ENCODE peak calls at places on chromosomes 5 and 9, in eight cellular contexts. E, I, U, Q, B, D, W and Z are unnamed samples.

GRCh38 chr9:95565982-95566381 is 49.2 kb upstream of the PTCH1 start:
- DNase-seq in E (no peak), I (no peak), U (no peak), Q (no peak), B (no peak), D (no peak), W (no peak), Z (peak)

GRCh38 chr9:121887553-121888437 is 205.3 kb downstream of the TTLL11 start:
- DNase-seq in E (peak), I (no peak), U (peak), Q (no peak), B (no peak), D (no peak), W (no peak), Z (no peak)

GRCh38 chr5:73120222-73121108 is at the start of gene TMEM171:
- DNase-seq in E (peak), I (peak), U (peak), Q (no peak), B (no peak), D (no peak), W (peak), Z (peak)

GRCh38 chr9:7147136-7148090 is 389.6 kb downstream of the KDM4C start:
- DNase-seq in E (no peak), I (peak), U (no peak), Q (no peak), B (no peak), D (no peak), W (no peak), Z (no peak)

GRCh38 chr5:90347462-90347861 is 62.1 kb downstream of the CETN3 start:
- DNase-seq in E (no peak), I (no peak), U (no peak), Q (no peak), B (no peak), D (no peak), W (no peak), Z (no peak)

GRCh38 chr9:130854086-130854485 is 19.0 kb downstream of the ABL1 start:
- DNase-seq in E (no peak), I (no peak), U (no peak), Q (no peak), B (no peak), D (no peak), W (no peak), Z (no peak)

GRCh38 chr5:116365006-116365496 is 209.6 kb downstream of the SEMA6A start:
- DNase-seq in E (no peak), I (no peak), U (no peak), Q (no peak), B (no peak), D (no peak), W (no peak), Z (no peak)

GRCh38 chr5:180197016-180197702 is 11.9 kb downstream of the RASGEF1C start:
- DNase-seq in E (no peak), I (no peak), U (no peak), Q (no peak), B (no peak), D (no peak), W (no peak), Z (no peak)

GRCh38 chr9:34343090-34343489 is 13.7 kb downstream of the NUDT2 start:
- DNase-seq in E (no peak), I (peak), U (no peak), Q (peak), B (no peak), D (no peak), W (no peak), Z (no peak)

GRCh38 chr5:66828551-66829421 is 232.6 kb downstream of the MAST4 start:
- DNase-seq in E (peak), I (peak), U (peak), Q (peak), B (peak), D (no peak), W (no peak), Z (no peak)

GRCh38 chr9:76415154-76415553 is 20.9 kb upstream of the RFK start:
- DNase-seq in E (peak), I (no peak), U (no peak), Q (no peak), B (no peak), D (no peak), W (no peak), Z (no peak)

GRCh38 chr5:151490617-151491016 is 43.2 kb downstream of the SLC36A1 start:
- DNase-seq in E (no peak), I (no peak), U (no peak), Q (no peak), B (no peak), D (no peak), W (no peak), Z (no peak)